ENCODE peak calls at places on chromosomes 13 and 19, in eight cellular contexts. Y is left ventricle myocardium inferior; K is germinal center; O is stimulated activated CD8-positive, alpha-beta memory T cell treated with anti-CD3 and anti-CD28 coated beads, Interleukin-15, amount 100 ng/mL, for 24 hours; A is activated CD4-positive, alpha-beta T cell treated with anti-CD3 and anti-CD28 coated beads, Interleukin-2, amount 10 ng/mL, durations not matched to agents 7 days and 5 days; I is iPS-NIHi11; Q is HS-5; R is nephron progenitor cell. W is an unnamed sample.

GRCh38 chr19:45901432-45901903 is 945 bp downstream of the MYPOP start:
- DNase-seq in Y (peak; percentile 53), K (peak; percentile 36), O (no peak), A (peak; percentile 27), I (peak; percentile 32), Q (no peak), R (peak; percentile 59), W (no peak)

GRCh38 chr13:50511877-50512332 is 331.6 kb downstream of the DLEU7 start:
- DNase-seq in Y (no peak), K (peak; percentile 39), O (no peak), A (no peak), I (no peak), Q (no peak), R (no peak), W (no peak)

GRCh38 chr13:90511903-90512302 is 835.6 kb upstream of the MIR17HG start:
- DNase-seq in Y (no peak), K (no peak), O (no peak), A (no peak), I (no peak), Q (no peak), R (no peak), W (no peak)

GRCh38 chr19:54418030-54418929 is 3.0 kb downstream of the TTYH1 start:
- DNase-seq in Y (no peak), K (no peak), O (no peak), A (peak; percentile 59), I (no peak), Q (no peak), R (no peak), W (no peak)

GRCh38 chr19:34291235-34291634 is 36.9 kb downstream of the GARRE1 start:
- DNase-seq in Y (no peak), K (no peak), O (no peak), A (no peak), I (no peak), Q (no peak), R (no peak), W (no peak)

GRCh38 chr13:114109646-114110045 is 22.8 kb downstream of the RASA3 start:
- DNase-seq in Y (no peak), K (no peak), O (no peak), A (peak; percentile 32), I (no peak), Q (no peak), R (no peak), W (no peak)

GRCh38 chr13:86324191-86324590 is 525.0 kb upstream of the SLITRK6 start:
- DNase-seq in Y (no peak), K (no peak), O (no peak), A (no peak), I (no peak), Q (no peak), R (no peak), W (no peak)

GRCh38 chr13:104625196-104625595 is 1559.0 kb upstream of the SLC10A2 start:
- DNase-seq in Y (no peak), K (no peak), O (no peak), A (no peak), I (no peak), Q (no peak), R (no peak), W (no peak)

GRCh38 chr13:80778302-80778701 is 437.4 kb upstream of the SPRY2 start:
- DNase-seq in Y (no peak), K (no peak), O (no peak), A (no peak), I (no peak), Q (no peak), R (no peak), W (peak; percentile 2)

GRCh38 chr19:996051-996838 is 4.0 kb upstream of the GRIN3B start:
- DNase-seq in Y (no peak), K (peak; percentile 29), O (peak; percentile 26), A (peak; percentile 70), I (peak; percentile 59), Q (no peak), R (peak; percentile 55), W (no peak)

GRCh38 chr19:4233282-4233853 is 4.0 kb downstream of the EBI3 start:
- DNase-seq in Y (peak; percentile 36), K (peak; percentile 51), O (peak; percentile 50), A (peak; percentile 75), I (peak; percentile 77), Q (no peak), R (peak; percentile 79), W (no peak)

GRCh38 chr13:49533586-49534269 is 38.0 kb downstream of the PHF11 start:
- DNase-seq in Y (no peak), K (peak; percentile 16), O (no peak), A (no peak), I (no peak), Q (no peak), R (no peak), W (no peak)

GRCh38 chr19:1040476-1041271 is 767 bp downstream of the ABCA7 start:
- DNase-seq in Y (peak; percentile 92), K (peak; percentile 99), O (peak; percentile 76), A (peak; percentile 94), I (peak; percentile 90), Q (peak; percentile 82), R (peak; percentile 86), W (peak; percentile 92)

GRCh38 chr13:32657309-32657708 is 71.1 kb downstream of the PDS5B start:
- DNase-seq in Y (no peak), K (no peak), O (no peak), A (no peak), I (no peak), Q (no peak), R (no peak), W (no peak)

GRCh38 chr13:114124921-114125320 is 7.5 kb downstream of the RASA3 start:
- DNase-seq in Y (no peak), K (no peak), O (no peak), A (peak; percentile 78), I (no peak), Q (peak; percentile 44), R (no peak), W (no peak)

GRCh38 chr19:47433121-47433520 is 13.8 kb upstream of the MEIS3 start:
- DNase-seq in Y (no peak), K (peak; percentile 27), O (no peak), A (no peak), I (no peak), Q (no peak), R (no peak), W (no peak)

GRCh38 chr13:94480672-94481145 is 1.2 kb upstream of the DCT start:
- DNase-seq in Y (peak; percentile 41), K (no peak), O (no peak), A (no peak), I (no peak), Q (no peak), R (no peak), W (no peak)

GRCh38 chr19:4844348-4845179 is 13.1 kb upstream of the TICAM1 start:
- DNase-seq in Y (peak; percentile 70), K (no peak), O (no peak), A (no peak), I (no peak), Q (no peak), R (no peak), W (no peak)

GRCh38 chr19:19528721-19529490 is at the start of gene YJEFN3:
- DNase-seq in Y (no peak), K (no peak), O (no peak), A (no peak), I (peak; percentile 75), Q (no peak), R (no peak), W (no peak)

GRCh38 chr19:4015705-4016402 is 8.3 kb downstream of the PIAS4 start:
- DNase-seq in Y (peak; percentile 43), K (no peak), O (no peak), A (no peak), I (peak; percentile 7), Q (no peak), R (peak; percentile 94), W (no peak)

GRCh38 chr13:50412046-50412617 is 396.9 kb downstream of the KCNRG start:
- DNase-seq in Y (no peak), K (no peak), O (no peak), A (no peak), I (no peak), Q (no peak), R (no peak), W (no peak)

GRCh38 chr13:109779074-109779473 is 7.3 kb downstream of the IRS2 start:
- DNase-seq in Y (no peak), K (no peak), O (no peak), A (peak; percentile 76), I (no peak), Q (no peak), R (no peak), W (no peak)

GRCh38 chr13:112688560-112689497 is 1.0 kb upstream of the ATP11A start:
- DNase-seq in Y (no peak), K (no peak), O (no peak), A (peak; percentile 65), I (peak; percentile 45), Q (no peak), R (no peak), W (no peak)

GRCh38 chr19:44753932-44754742 is 5.6 kb downstream of the BCL3 start:
- DNase-seq in Y (peak; percentile 96), K (peak; percentile 69), O (peak; percentile 43), A (peak; percentile 76), I (peak; percentile 79), Q (no peak), R (peak; percentile 65), W (no peak)

GRCh38 chr19:6587093-6587820 is 3.7 kb downstream of the CD70 start:
- DNase-seq in Y (no peak), K (peak; percentile 51), O (no peak), A (peak; percentile 24), I (no peak), Q (no peak), R (peak; percentile 25), W (no peak)

GRCh38 chr13:79482271-79482970 is 1.5 kb downstream of the NDFIP2 start:
- DNase-seq in Y (no peak), K (no peak), O (no peak), A (no peak), I (no peak), Q (no peak), R (no peak), W (no peak)

GRCh38 chr19:57465680-57466381 is 8.9 kb upstream of the VN1R1 start:
- DNase-seq in Y (no peak), K (peak; percentile 39), O (no peak), A (peak; percentile 50), I (peak; percentile 31), Q (no peak), R (no peak), W (peak; percentile 7)

GRCh38 chr13:51764184-51765141 is 39.5 kb downstream of the DHRS12 start:
- DNase-seq in Y (peak; percentile 77), K (peak; percentile 29), O (no peak), A (peak; percentile 45), I (no peak), Q (no peak), R (no peak), W (no peak)

GRCh38 chr13:28492527-28493367 is 2.2 kb downstream of the FLT1 start:
- DNase-seq in Y (no peak), K (no peak), O (no peak), A (peak; percentile 70), I (no peak), Q (no peak), R (no peak), W (no peak)

GRCh38 chr19:926595-927043 is 784 bp downstream of the ARID3A start:
- DNase-seq in Y (peak; percentile 70), K (peak; percentile 83), O (no peak), A (no peak), I (no peak), Q (no peak), R (peak; percentile 47), W (no peak)

GRCh38 chr19:37778613-37779138 is 710 bp downstream of the ZNF573 start:
- DNase-seq in Y (no peak), K (no peak), O (no peak), A (no peak), I (peak; percentile 11), Q (no peak), R (no peak), W (no peak)

GRCh38 chr13:46295531-46296464 is 84.1 kb downstream of the LRRC63 start:
- DNase-seq in Y (no peak), K (peak; percentile 10), O (no peak), A (peak; percentile 77), I (no peak), Q (peak; percentile 72), R (no peak), W (peak; percentile 9)

GRCh38 chr19:58558623-58559274 is 338 bp upstream of the UBE2M start:
- DNase-seq in Y (peak; percentile 99), K (peak; percentile 94), O (peak; percentile 97), A (peak; percentile 100), I (peak; percentile 89), Q (peak; percentile 69), R (peak; percentile 100), W (peak; percentile 85)

GRCh38 chr19:8146877-8147575 is 2.4 kb downstream of the FBN3 start:
- DNase-seq in Y (no peak), K (no peak), O (no peak), A (no peak), I (peak; percentile 7), Q (no peak), R (no peak), W (no peak)